ENCODE peak calls at places on chromosomes 16 and 17, in four cellular contexts. D, T, M and Y are unnamed samples.

GRCh38 chr17:68511671-68512246 is 471 bp upstream of the PRKAR1A start:
- DNase-seq in D (peak; percentile 72), T (peak; percentile 81), M (peak; percentile 83), Y (peak; percentile 54)

GRCh38 chr17:74249966-74250365 is 24.1 kb upstream of the DNAI2 start:
- DNase-seq in D (no peak), T (no peak), M (no peak), Y (peak; percentile 23)

GRCh38 chr17:38969281-38969680 is 2.1 kb upstream of the FBXO47 start:
- DNase-seq in D (no peak), T (no peak), M (no peak), Y (no peak)

GRCh38 chr16:66344533-66345145 is 21.9 kb upstream of the CDH5 start:
- DNase-seq in D (no peak), T (peak; percentile 30), M (peak; percentile 29), Y (peak; percentile 55)

GRCh38 chr16:54431041-54431996 is 144.7 kb upstream of the IRX3 start:
- DNase-seq in D (no peak), T (no peak), M (no peak), Y (peak; percentile 74)

GRCh38 chr16:55401036-55401435 is 77.0 kb downstream of the IRX6 start:
- DNase-seq in D (no peak), T (no peak), M (no peak), Y (no peak)

GRCh38 chr16:8725513-8726178 is 51.2 kb downstream of the ABAT start:
- DNase-seq in D (no peak), T (no peak), M (peak; percentile 64), Y (no peak)

GRCh38 chr16:74449470-74449869 is 28.2 kb upstream of the CLEC18B start:
- DNase-seq in D (peak; percentile 35), T (no peak), M (no peak), Y (no peak)

GRCh38 chr17:79997004-79997673 is 38.5 kb downstream of the TBC1D16 start:
- DNase-seq in D (no peak), T (no peak), M (no peak), Y (peak; percentile 98)

GRCh38 chr16:54942353-54942943 is 11.8 kb downstream of the IRX5 start:
- DNase-seq in D (no peak), T (no peak), M (no peak), Y (no peak)

GRCh38 chr17:50672831-50673551 is 34.7 kb downstream of the ANKRD40 start:
- DNase-seq in D (no peak), T (no peak), M (no peak), Y (no peak)

GRCh38 chr17:79132271-79133064 is 57.8 kb downstream of the ENGASE start:
- DNase-seq in D (no peak), T (no peak), M (no peak), Y (peak; percentile 15)

GRCh38 chr16:21159281-21159951 is 942 bp downstream of the LDAF1 start:
- DNase-seq in D (no peak), T (peak; percentile 34), M (no peak), Y (peak; percentile 9)

GRCh38 chr17:59441459-59442096 is 110.1 kb downstream of the YPEL2 start:
- DNase-seq in D (no peak), T (no peak), M (no peak), Y (no peak)

GRCh38 chr17:68576137-68576536 is 25.0 kb downstream of the FAM20A start:
- DNase-seq in D (no peak), T (no peak), M (no peak), Y (no peak)

GRCh38 chr17:63445571-63446217 is 412 bp downstream of the CYB561 start:
- DNase-seq in D (peak; percentile 92), T (no peak), M (no peak), Y (no peak)

GRCh38 chr16:369275-369865 is 968 bp downstream of the MRPL28 start:
- DNase-seq in D (no peak), T (no peak), M (no peak), Y (no peak)

GRCh38 chr16:17367932-17368331 is 102.8 kb downstream of the XYLT1 start:
- DNase-seq in D (peak; percentile 21), T (peak; percentile 24), M (no peak), Y (no peak)

GRCh38 chr17:65228287-65228686 is 91.1 kb downstream of the RGS9 start:
- DNase-seq in D (no peak), T (no peak), M (no peak), Y (no peak)

GRCh38 chr17:1484060-1484535 is 8.4 kb downstream of the MYO1C start:
- DNase-seq in D (no peak), T (no peak), M (no peak), Y (no peak)

GRCh38 chr17:73090396-73091202 is 1.9 kb downstream of the SLC39A11 start:
- DNase-seq in D (no peak), T (no peak), M (peak; percentile 94), Y (no peak)

GRCh38 chr17:21034350-21035235 is 8.2 kb downstream of the USP22 start:
- DNase-seq in D (no peak), T (no peak), M (no peak), Y (no peak)

GRCh38 chr16:31451681-31452351 is 7.5 kb upstream of the ARMC5 start:
- DNase-seq in D (peak; percentile 82), T (peak; percentile 65), M (peak; percentile 81), Y (peak; percentile 57)

GRCh38 chr16:27640277-27640600 is 90.3 kb downstream of the KATNIP start:
- DNase-seq in D (no peak), T (no peak), M (no peak), Y (no peak)

GRCh38 chr16:68343137-68343536 is 32.3 kb downstream of the PRMT7 start:
- DNase-seq in D (no peak), T (no peak), M (no peak), Y (no peak)

GRCh38 chr17:34841467-34841866 is 119.8 kb downstream of the CCT6B start:
- DNase-seq in D (no peak), T (no peak), M (no peak), Y (peak; percentile 34)

GRCh38 chr16:81600275-81600674 is 155.7 kb downstream of the CMIP start:
- DNase-seq in D (no peak), T (no peak), M (peak; percentile 84), Y (no peak)

GRCh38 chr16:69150146-69150865 is 17.9 kb downstream of the UTP4 start:
- DNase-seq in D (peak; percentile 77), T (peak; percentile 42), M (peak; percentile 68), Y (peak; percentile 82)

GRCh38 chr17:17269926-17270773 is 10.9 kb downstream of the COPS3 start:
- DNase-seq in D (no peak), T (no peak), M (peak; percentile 30), Y (peak; percentile 38)

GRCh38 chr17:78568494-78569115 is 8.6 kb downstream of the DNAH17 start:
- DNase-seq in D (no peak), T (no peak), M (peak; percentile 54), Y (peak; percentile 92)

GRCh38 chr16:67430504-67431076 is 331 bp upstream of the HSD11B2 start:
- DNase-seq in D (peak; percentile 44), T (peak; percentile 58), M (peak; percentile 77), Y (no peak)

GRCh38 chr17:44820631-44821196 is 9.4 kb downstream of the GJC1 start:
- DNase-seq in D (peak; percentile 79), T (no peak), M (peak; percentile 36), Y (peak; percentile 33)

GRCh38 chr17:28675980-28676379 is 14.0 kb downstream of the SUPT6H start:
- DNase-seq in D (peak; percentile 42), T (no peak), M (peak; percentile 30), Y (peak; percentile 20)
- TF ChIP-seq CTCF in D (peak; percentile 45), T (peak; percentile 69), M (peak; percentile 57), Y (peak; percentile 32)

DNA sequence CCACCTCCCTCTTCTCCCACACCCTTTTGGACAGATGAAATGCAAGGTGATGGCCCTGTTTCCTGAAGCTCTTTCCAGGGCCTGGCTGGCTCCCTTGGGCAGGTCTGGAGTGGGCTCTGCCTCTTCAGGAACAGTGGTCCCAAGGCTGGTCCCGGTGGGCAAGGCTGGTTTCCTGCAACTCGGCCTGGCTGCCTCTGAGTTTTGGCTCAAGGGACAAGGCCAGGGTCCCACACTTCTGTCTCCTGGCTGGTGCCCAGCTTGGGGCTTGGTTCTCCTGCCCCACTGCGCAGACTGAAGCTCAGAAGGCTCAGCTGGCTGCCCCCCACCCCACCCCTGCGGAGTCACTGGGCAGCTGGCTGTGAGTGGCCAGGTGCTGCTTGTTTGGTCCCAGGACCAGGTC is 3.8 kb upstream of the ACTG1 start:
- DNase-seq in D (no peak), T (no peak), M (no peak), Y (no peak)
- TF ChIP-seq POLR2A in D (peak; percentile 10), T (no peak), M (no peak), Y (no peak)

DNA sequence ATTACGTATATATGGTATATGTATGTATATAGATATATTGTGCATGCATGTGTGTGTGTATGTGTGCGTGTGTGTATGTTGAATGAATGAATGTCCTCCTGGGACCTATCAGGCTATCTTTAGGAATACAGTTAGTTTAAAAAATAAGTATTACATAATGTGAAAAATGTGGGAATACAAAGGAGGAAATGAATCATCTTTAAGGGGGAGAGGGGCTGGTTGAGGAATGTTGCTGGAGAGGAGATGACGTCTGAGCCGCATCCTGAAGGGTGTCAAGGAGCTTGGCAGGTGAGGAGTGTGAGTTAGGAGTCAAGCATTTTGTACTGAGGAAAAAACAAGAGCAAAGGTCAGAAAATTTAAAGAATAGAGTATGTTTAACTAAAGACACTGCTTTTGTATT is 62.4 kb upstream of the NLK start:
- DNase-seq in D (peak; percentile 42), T (no peak), M (no peak), Y (no peak)
- TF ChIP-seq MAX in D (no peak), T (no peak), M (no peak), Y (no peak)

GRCh38 chr17:28700830-28701492 is 10.7 kb downstream of the PROCA1 start:
- DNase-seq in D (no peak), T (no peak), M (no peak), Y (no peak)

GRCh38 chr17:28702752-28703150 is 8.9 kb downstream of the PROCA1 start:
- DNase-seq in D (no peak), T (no peak), M (no peak), Y (no peak)

GRCh38 chr17:28701987-28702751 is 9.5 kb downstream of the PROCA1 start:
- DNase-seq in D (no peak), T (no peak), M (peak; percentile 73), Y (no peak)

GRCh38 chr17:28700278-28700677 is 11.4 kb downstream of the PROCA1 start:
- DNase-seq in D (no peak), T (no peak), M (no peak), Y (no peak)

GRCh38 chr17:28698253-28698941 is 13.3 kb downstream of the PROCA1 start:
- DNase-seq in D (peak; percentile 91), T (no peak), M (peak; percentile 100), Y (no peak)
- TF ChIP-seq CTCF in D (no peak), T (no peak), M (peak; percentile 46), Y (no peak)

GRCh38 chr17:47650525-47651522 is 1.1 kb downstream of the KPNB1 start:
- DNase-seq in D (peak; percentile 94), T (peak; percentile 92), M (peak; percentile 96), Y (peak; percentile 99)
- TF ChIP-seq POLR2A in D (peak; percentile 29), T (peak; percentile 70), M (peak; percentile 14), Y (peak; percentile 9)

GRCh38 chr16:11597737-11598136 is 11.0 kb upstream of the LITAF start:
- DNase-seq in D (no peak), T (no peak), M (no peak), Y (peak; percentile 84)
- TF ChIP-seq MAX in D (no peak), T (no peak), M (no peak), Y (no peak)

GRCh38 chr16:4609200-4610010 is 5.3 kb downstream of the UBALD1 start:
- DNase-seq in D (no peak), T (no peak), M (no peak), Y (no peak)
- TF ChIP-seq CTCF in D (no peak), T (no peak), M (no peak), Y (no peak)